ENCODE peak calls at places on chromosomes 6 and 20, in six cellular contexts. One of them, this sample, is unnamed.

GRCh38 chr20:17655286-17655651 is 26.8 kb downstream of the RRBP1 start:
- DNase-seq in kidney: no peak
- DNase-seq in right cardiac atrium: no peak
- DNase-seq in foreskin fibroblast: no peak
- DNase-seq in neuronal stem cell: no peak
- DNase-seq in ovary: no peak
- DNase-seq in this sample: no peak

GRCh38 chr6:37127961-37128862 is 41.7 kb upstream of the PIM1 start:
- DNase-seq in kidney: peak
- DNase-seq in right cardiac atrium: no peak
- DNase-seq in foreskin fibroblast: no peak
- DNase-seq in neuronal stem cell: no peak
- DNase-seq in ovary: no peak
- DNase-seq in this sample: peak

GRCh38 chr20:4817230-4817671 is 95.5 kb downstream of the PRND start:
- DNase-seq in kidney: peak
- DNase-seq in right cardiac atrium: no peak
- DNase-seq in foreskin fibroblast: no peak
- DNase-seq in neuronal stem cell: no peak
- DNase-seq in ovary: no peak
- DNase-seq in this sample: no peak

GRCh38 chr6:148203970-148204369 is 138.7 kb upstream of the SASH1 start:
- DNase-seq in kidney: no peak
- DNase-seq in right cardiac atrium: no peak
- DNase-seq in foreskin fibroblast: no peak
- DNase-seq in neuronal stem cell: no peak
- DNase-seq in ovary: no peak
- DNase-seq in this sample: peak

GRCh38 chr20:23125625-23126191 is 39.6 kb upstream of the CD93 start:
- DNase-seq in kidney: peak
- DNase-seq in right cardiac atrium: peak
- DNase-seq in foreskin fibroblast: peak
- DNase-seq in neuronal stem cell: no peak
- DNase-seq in ovary: no peak
- DNase-seq in this sample: peak

GRCh38 chr6:159941286-159942113 is 27.4 kb upstream of the IGF2R start:
- DNase-seq in kidney: no peak
- DNase-seq in right cardiac atrium: no peak
- DNase-seq in foreskin fibroblast: peak
- DNase-seq in neuronal stem cell: no peak
- DNase-seq in ovary: no peak
- DNase-seq in this sample: no peak

GRCh38 chr6:32885698-32886286 is 31.8 kb downstream of the PSMB9 start:
- DNase-seq in kidney: no peak
- DNase-seq in right cardiac atrium: no peak
- DNase-seq in foreskin fibroblast: peak
- DNase-seq in neuronal stem cell: peak
- DNase-seq in ovary: no peak
- DNase-seq in this sample: no peak

GRCh38 chr6:10970731-10971130 is 73.4 kb downstream of the ELOVL2 start:
- DNase-seq in kidney: no peak
- DNase-seq in right cardiac atrium: no peak
- DNase-seq in foreskin fibroblast: no peak
- DNase-seq in neuronal stem cell: no peak
- DNase-seq in ovary: no peak
- DNase-seq in this sample: no peak

GRCh38 chr6:42369568-42369967 is 82.2 kb downstream of the TRERF1 start:
- DNase-seq in kidney: no peak
- DNase-seq in right cardiac atrium: no peak
- DNase-seq in foreskin fibroblast: no peak
- DNase-seq in neuronal stem cell: no peak
- DNase-seq in ovary: no peak
- DNase-seq in this sample: no peak

GRCh38 chr20:64006902-64007301 is 26.0 kb downstream of the PRPF6 start:
- DNase-seq in kidney: no peak
- DNase-seq in right cardiac atrium: peak
- DNase-seq in foreskin fibroblast: no peak
- DNase-seq in neuronal stem cell: no peak
- DNase-seq in ovary: no peak
- DNase-seq in this sample: no peak

GRCh38 chr6:141675957-141676356 is 456.8 kb upstream of the GJE1 start:
- DNase-seq in kidney: no peak
- DNase-seq in right cardiac atrium: no peak
- DNase-seq in foreskin fibroblast: no peak
- DNase-seq in neuronal stem cell: no peak
- DNase-seq in ovary: no peak
- DNase-seq in this sample: no peak

GRCh38 chr20:17808357-17808756 is 108.6 kb downstream of the BANF2 start:
- DNase-seq in kidney: peak
- DNase-seq in right cardiac atrium: peak
- DNase-seq in foreskin fibroblast: peak
- DNase-seq in neuronal stem cell: no peak
- DNase-seq in ovary: peak
- DNase-seq in this sample: no peak

GRCh38 chr20:20799913-20800312 is 87.5 kb upstream of the RALGAPA2 start:
- DNase-seq in kidney: no peak
- DNase-seq in right cardiac atrium: no peak
- DNase-seq in foreskin fibroblast: no peak
- DNase-seq in neuronal stem cell: no peak
- DNase-seq in ovary: no peak
- DNase-seq in this sample: no peak

GRCh38 chr20:57507477-57507876 is 17.5 kb downstream of the CTCFL start:
- DNase-seq in kidney: no peak
- DNase-seq in right cardiac atrium: peak
- DNase-seq in foreskin fibroblast: no peak
- DNase-seq in neuronal stem cell: no peak
- DNase-seq in ovary: no peak
- DNase-seq in this sample: no peak

GRCh38 chr6:7250812-7251211 is 62.2 kb downstream of the SSR1 start:
- DNase-seq in kidney: no peak
- DNase-seq in right cardiac atrium: no peak
- DNase-seq in foreskin fibroblast: no peak
- DNase-seq in neuronal stem cell: no peak
- DNase-seq in ovary: no peak
- DNase-seq in this sample: no peak

DNA sequence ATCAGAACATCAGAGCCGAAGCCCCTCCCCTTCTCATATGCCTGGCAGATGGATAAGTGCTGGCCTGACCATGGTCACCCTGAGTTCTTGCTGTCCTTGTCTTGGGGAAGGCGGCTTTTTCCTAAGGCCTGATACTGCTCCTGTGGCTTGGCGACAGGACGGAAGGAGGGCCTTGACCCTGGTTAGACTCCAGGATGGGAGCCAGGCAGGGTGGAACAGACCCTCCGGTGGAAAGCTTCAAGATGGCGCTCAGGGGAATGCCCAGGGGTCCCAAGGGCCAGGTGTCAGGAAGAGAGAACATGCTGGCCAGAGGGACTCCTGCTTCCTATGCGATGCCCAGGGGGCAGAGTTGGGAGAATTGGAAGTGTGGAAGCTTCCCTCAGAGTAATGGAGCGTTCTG is 29.6 kb downstream of the ADA start:
- DNase-seq in kidney: no peak
- DNase-seq in right cardiac atrium: no peak
- DNase-seq in foreskin fibroblast: no peak
- DNase-seq in neuronal stem cell: no peak
- DNase-seq in ovary: no peak
- DNase-seq in this sample: no peak
- H3K4me3 ChIP-seq in kidney: no peak
- H3K4me3 ChIP-seq in right cardiac atrium: no peak
- H3K4me3 ChIP-seq in foreskin fibroblast: no peak
- H3K4me3 ChIP-seq in neuronal stem cell: no peak
- H3K4me3 ChIP-seq in ovary: no peak
- H3K4me3 ChIP-seq in this sample: no peak

DNA sequence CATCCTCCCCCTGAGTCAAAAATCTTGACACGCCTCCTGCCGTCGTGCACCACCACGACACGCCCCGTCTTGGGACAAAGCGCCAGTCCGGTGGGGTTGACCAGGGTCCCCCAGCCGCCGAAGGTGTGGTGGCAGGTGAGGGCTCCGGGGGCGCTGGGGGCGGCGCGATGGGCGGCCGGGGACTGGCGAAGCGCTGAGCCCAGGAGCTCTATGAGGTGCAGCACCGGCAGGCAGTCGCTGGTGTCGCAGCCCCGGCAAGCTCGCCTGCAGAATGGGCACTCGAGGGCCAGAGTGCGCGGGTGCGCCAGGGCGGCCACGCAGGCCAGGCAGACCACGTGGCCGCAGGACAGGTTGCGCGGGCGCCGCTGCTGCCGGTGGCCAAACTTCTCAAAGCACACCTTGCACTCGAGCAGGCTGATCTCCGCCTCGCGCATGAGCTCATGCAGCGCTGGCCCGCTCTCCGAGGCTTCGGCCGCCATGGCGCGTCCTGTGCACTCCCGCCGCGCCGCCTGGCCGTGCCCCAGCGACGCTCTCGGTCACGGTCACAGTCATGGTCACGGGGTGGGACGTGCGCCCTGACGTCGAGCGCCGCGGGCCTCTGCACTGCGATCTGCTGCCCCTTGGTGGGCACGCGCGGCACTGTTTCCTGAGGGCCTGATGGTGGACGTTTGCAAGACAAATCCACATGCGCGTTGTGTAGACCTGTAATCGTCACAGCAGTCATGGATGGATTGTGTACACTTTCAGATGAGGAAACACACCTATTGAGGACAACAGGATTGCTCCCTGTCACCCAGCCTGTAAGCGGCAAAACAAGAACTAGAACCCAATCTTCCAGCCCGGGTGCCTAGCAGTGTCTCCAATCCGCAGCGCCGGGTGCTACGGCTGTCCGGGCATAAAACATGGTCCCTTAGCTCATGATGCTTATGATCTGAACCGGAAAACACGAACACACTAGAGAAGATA is at the start of gene NHLRC1:
- DNase-seq in kidney: peak
- DNase-seq in right cardiac atrium: peak
- DNase-seq in foreskin fibroblast: peak
- DNase-seq in neuronal stem cell: peak
- DNase-seq in ovary: peak
- DNase-seq in this sample: no peak
- H3K4me3 ChIP-seq in kidney: peak
- H3K4me3 ChIP-seq in right cardiac atrium: peak
- H3K4me3 ChIP-seq in foreskin fibroblast: peak
- H3K4me3 ChIP-seq in neuronal stem cell: peak
- H3K4me3 ChIP-seq in ovary: peak
- H3K4me3 ChIP-seq in this sample: peak

GRCh38 chr6:110331383-110331782 is 26.8 kb downstream of the METTL24 start:
- DNase-seq in kidney: no peak
- DNase-seq in right cardiac atrium: no peak
- DNase-seq in foreskin fibroblast: no peak
- DNase-seq in neuronal stem cell: no peak
- DNase-seq in ovary: no peak
- DNase-seq in this sample: no peak

GRCh38 chr6:110331816-110332215 is 26.3 kb downstream of the METTL24 start:
- DNase-seq in kidney: no peak
- DNase-seq in right cardiac atrium: peak
- DNase-seq in foreskin fibroblast: no peak
- DNase-seq in neuronal stem cell: no peak
- DNase-seq in ovary: no peak
- DNase-seq in this sample: no peak

GRCh38 chr6:110329348-110329728 is 28.8 kb downstream of the METTL24 start:
- DNase-seq in kidney: no peak
- DNase-seq in right cardiac atrium: no peak
- DNase-seq in foreskin fibroblast: no peak
- DNase-seq in neuronal stem cell: no peak
- DNase-seq in ovary: peak
- DNase-seq in this sample: no peak

GRCh38 chr6:110328231-110328630 is 29.9 kb downstream of the METTL24 start:
- DNase-seq in kidney: no peak
- DNase-seq in right cardiac atrium: no peak
- DNase-seq in foreskin fibroblast: no peak
- DNase-seq in neuronal stem cell: no peak
- DNase-seq in ovary: no peak
- DNase-seq in this sample: peak

DNA sequence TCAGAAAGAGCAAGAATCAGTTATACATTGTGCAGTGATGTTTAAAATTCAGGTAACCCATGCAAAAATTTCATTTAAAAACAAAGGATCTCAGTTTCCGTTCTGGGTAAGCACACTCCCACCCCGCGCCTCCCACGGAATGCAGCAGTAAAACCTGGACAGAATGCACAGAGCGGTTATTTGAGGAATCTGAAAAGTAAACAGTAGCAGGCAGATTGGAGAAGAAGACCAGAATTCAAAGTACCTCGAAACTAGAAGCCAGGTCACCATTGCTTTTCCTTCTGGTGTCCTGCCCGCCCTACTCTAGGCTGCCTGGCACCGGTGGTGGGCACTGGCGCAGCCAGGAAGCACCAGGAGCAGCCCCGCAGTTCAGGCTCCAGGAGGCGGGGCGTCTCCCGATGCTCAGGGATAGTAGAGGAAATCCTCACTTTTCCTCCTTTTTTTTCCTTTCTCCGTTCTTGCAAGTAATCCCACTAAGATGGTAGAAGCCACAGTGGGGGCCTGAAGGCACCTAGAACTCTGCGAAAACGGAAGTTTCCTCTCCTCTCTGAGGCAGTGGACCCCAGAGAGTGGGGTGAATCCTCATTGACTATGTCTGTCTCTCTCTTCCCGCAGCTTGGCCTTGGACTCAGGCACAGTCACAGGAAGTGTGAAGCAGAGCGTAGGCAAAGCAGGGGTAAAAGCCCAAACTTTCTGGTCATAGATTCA is 28.3 kb downstream of the METTL24 start:
- DNase-seq in kidney: no peak
- DNase-seq in right cardiac atrium: no peak
- DNase-seq in foreskin fibroblast: no peak
- DNase-seq in neuronal stem cell: no peak
- DNase-seq in ovary: no peak
- DNase-seq in this sample: no peak
- H3K4me3 ChIP-seq in kidney: peak
- H3K4me3 ChIP-seq in right cardiac atrium: no peak
- H3K4me3 ChIP-seq in foreskin fibroblast: no peak
- H3K4me3 ChIP-seq in neuronal stem cell: no peak
- H3K4me3 ChIP-seq in ovary: peak
- H3K4me3 ChIP-seq in this sample: no peak

GRCh38 chr20:34983995-34984735 is 28.5 kb downstream of the MYH7B start:
- DNase-seq in kidney: peak
- DNase-seq in right cardiac atrium: peak
- DNase-seq in foreskin fibroblast: no peak
- DNase-seq in neuronal stem cell: no peak
- DNase-seq in ovary: no peak
- DNase-seq in this sample: no peak
- H3K4me3 ChIP-seq in kidney: no peak
- H3K4me3 ChIP-seq in right cardiac atrium: no peak
- H3K4me3 ChIP-seq in foreskin fibroblast: no peak
- H3K4me3 ChIP-seq in neuronal stem cell: no peak
- H3K4me3 ChIP-seq in ovary: no peak
- H3K4me3 ChIP-seq in this sample: no peak

This sample was measured in AG04449.